ENCODE peak calls at places on chromosomes 2 and 18, in six cellular contexts. C is MM.1S; Q is psoas muscle; J is GM10248; L is CD8-positive, alpha-beta T cell; T is NB4. M is an unnamed sample.

GRCh38 chr2:46187112-46187618 is 110.0 kb upstream of the EPAS1 start:
- DNase-seq in L (no peak), J (peak; percentile 77), T (peak; percentile 84), Q (no peak), C (peak; percentile 91), M (no peak)

GRCh38 chr2:181165199-181165868 is 184.9 kb downstream of the UBE2E3 start:
- DNase-seq in Q (no peak), C (peak; percentile 80), T (no peak), J (no peak), L (no peak), M (no peak)

GRCh38 chr18:62198259-62198658 is 11.2 kb downstream of the RELCH start:
- DNase-seq in Q (no peak), L (no peak), J (no peak), C (no peak), T (no peak), M (no peak)

GRCh38 chr2:86832334-86833096 is 29.2 kb downstream of the CD8B start:
- DNase-seq in L (no peak), Q (no peak), J (no peak), T (no peak), C (no peak), M (no peak)

GRCh38 chr2:109350526-109350925 is 221.5 kb downstream of the SH3RF3 start:
- DNase-seq in J (no peak), T (no peak), L (no peak), C (no peak), Q (no peak), M (no peak)

GRCh38 chr2:234676109-234676858 is 179.4 kb upstream of the ARL4C start:
- DNase-seq in J (no peak), Q (no peak), T (no peak), C (no peak), L (no peak), M (no peak)

GRCh38 chr2:60992985-60993392 is 24.5 kb upstream of the PEX13 start:
- DNase-seq in J (peak; percentile 72), Q (no peak), L (no peak), T (peak; percentile 68), C (peak; percentile 94), M (peak; percentile 40)

GRCh38 chr2:177161741-177162440 is 50.7 kb upstream of the HNRNPA3 start:
- DNase-seq in L (no peak), Q (no peak), T (peak; percentile 45), C (peak; percentile 28), J (no peak), M (no peak)

GRCh38 chr18:77567202-77567601 is 317.6 kb downstream of the GALR1 start:
- DNase-seq in Q (no peak), L (no peak), C (no peak), T (no peak), J (no peak), M (no peak)

DNA sequence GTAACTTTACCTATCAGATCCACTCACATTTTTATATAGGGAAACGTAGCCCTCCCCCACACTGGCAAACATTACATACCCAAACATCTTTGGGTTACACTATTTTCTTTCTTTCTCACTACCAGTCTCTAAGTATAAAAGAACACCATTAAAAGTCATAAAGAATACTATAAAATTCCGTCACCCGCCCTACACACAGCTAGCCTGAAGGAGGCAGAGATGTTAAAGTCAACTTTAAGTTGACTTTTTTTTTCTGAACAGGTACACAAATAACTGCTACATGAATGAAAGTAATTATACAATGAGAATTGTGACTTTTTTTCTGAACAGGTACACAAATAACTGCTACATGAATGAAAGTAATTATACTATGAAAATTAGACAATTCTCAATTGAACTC is 628.3 kb downstream of the NUP35 start:
- DNase-seq in L (no peak), C (no peak), T (no peak), J (no peak), Q (no peak), M (no peak)
- TF ChIP-seq CTCF in L (no peak), C (no peak), T (no peak), J (no peak), Q (no peak), M (no peak)

GRCh38 chr2:176128172-176129012 is 1.1 kb upstream of the HOXD8 start:
- DNase-seq in T (peak; percentile 72), L (no peak), C (no peak), J (no peak), Q (no peak), M (no peak)
- TF ChIP-seq CTCF in T (no peak), L (no peak), C (no peak), J (no peak), Q (no peak), M (no peak)

GRCh38 chr2:82339805-82340204 is 2035.3 kb upstream of the LRRTM1 start:
- DNase-seq in Q (no peak), T (no peak), L (no peak), J (no peak), C (no peak), M (no peak)

GRCh38 chr2:82345910-82346309 is 2041.4 kb upstream of the LRRTM1 start:
- DNase-seq in T (no peak), C (no peak), L (no peak), Q (no peak), J (no peak), M (no peak)

GRCh38 chr2:82340578-82341053 is 2036.1 kb upstream of the LRRTM1 start:
- DNase-seq in L (no peak), Q (no peak), J (no peak), T (no peak), C (peak; percentile 54), M (no peak)

GRCh38 chr2:82342351-82342750 is 2037.8 kb upstream of the LRRTM1 start:
- DNase-seq in T (no peak), Q (no peak), L (no peak), J (no peak), C (no peak), M (no peak)

DNA sequence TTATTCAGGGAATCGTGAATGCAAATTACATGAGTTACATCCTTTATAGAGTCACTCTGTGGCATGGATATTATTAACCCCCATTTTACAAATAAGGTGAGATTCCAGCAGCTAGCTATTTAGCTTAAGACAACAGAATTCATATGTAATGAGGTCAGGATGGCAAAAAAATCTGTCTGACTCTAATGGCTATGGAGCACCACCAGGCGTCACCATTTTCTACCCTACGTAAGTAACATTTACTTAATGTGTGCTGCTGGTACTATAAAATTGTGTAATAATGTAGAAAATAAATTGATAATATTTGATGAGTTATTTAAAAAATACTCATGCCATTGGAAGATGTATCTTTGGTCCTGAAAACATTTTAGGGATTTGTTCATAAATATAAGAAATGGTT is 2040.1 kb upstream of the LRRTM1 start:
- DNase-seq in T (no peak), Q (no peak), L (no peak), C (no peak), J (no peak), M (no peak)
- TF ChIP-seq CTCF in T (no peak), Q (no peak), L (no peak), C (no peak), J (no peak), M (no peak)

GRCh38 chr2:159286709-159287441 is 372 bp upstream of the WDSUB1 start:
- DNase-seq in Q (peak; percentile 99), T (peak; percentile 97), J (peak; percentile 99), C (peak; percentile 99), L (peak; percentile 97), M (peak; percentile 92)
- TF ChIP-seq CTCF in Q (no peak), T (no peak), J (no peak), C (no peak), L (no peak), M (no peak)

GRCh38 chr2:155223781-155224406 is 525.4 kb downstream of the KCNJ3 start:
- DNase-seq in L (no peak), C (peak; percentile 52), Q (no peak), J (peak; percentile 9), T (peak; percentile 19), M (no peak)
- TF ChIP-seq CTCF in L (no peak), C (peak; percentile 54), Q (peak; percentile 13), J (peak; percentile 46), T (no peak), M (no peak)

DNA sequence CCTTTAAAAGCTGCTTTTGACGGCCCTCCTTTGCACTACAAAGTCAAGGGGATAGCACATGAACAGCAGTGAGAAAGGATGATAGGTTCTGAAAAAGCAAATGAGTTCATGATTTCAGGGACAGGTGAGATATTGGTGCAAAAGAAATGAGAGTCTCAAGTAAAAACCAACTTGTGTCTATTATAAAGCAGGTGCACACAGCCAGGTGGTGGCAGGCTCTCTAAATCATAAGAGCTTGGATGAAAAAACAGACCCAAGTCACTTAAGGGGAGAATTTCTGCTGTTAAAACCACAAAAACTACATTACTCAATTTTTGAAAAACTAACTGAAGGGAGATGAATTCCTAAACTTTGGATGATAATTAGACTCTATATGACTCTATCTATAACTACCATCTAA is 201.5 kb downstream of the SP3 start:
- DNase-seq in Q (no peak), J (no peak), T (no peak), C (no peak), L (no peak), M (no peak)
- TF ChIP-seq CTCF in Q (no peak), J (no peak), T (no peak), C (no peak), L (no peak), M (no peak)

DNA sequence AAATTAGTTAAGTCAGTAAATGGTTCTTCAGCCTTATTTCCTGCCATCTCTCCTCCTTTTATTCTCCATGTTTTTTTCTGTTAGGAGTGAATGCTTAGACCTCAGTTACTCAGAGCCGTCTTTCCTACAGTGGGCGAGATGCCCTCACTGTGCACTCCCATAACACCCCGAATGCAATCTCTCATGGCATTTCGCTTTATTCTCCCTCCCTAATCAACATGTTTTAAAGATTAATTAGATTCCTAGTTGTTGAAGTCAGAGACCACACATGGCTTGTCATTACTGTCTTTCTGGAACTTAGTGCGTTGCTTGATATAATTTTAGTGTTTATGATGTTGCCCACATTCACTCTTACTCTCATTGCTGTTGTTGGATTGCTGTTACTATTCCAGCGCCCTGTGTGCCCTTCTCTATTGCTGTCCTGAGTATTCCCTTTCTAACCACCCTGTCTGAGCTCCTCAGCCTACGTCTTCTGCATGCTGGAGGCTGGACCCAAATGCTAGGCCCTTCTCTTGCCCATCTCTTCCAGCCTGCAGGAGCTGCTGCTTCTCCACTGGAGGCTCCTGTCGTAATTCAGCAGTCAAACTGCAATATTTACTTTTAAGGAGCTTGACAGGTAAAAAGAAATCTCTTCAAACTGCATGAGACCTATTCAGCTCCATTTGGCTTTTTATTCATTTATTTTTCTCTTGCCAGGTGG is 99.3 kb downstream of the MAP2 start:
- DNase-seq in C (no peak), Q (no peak), T (no peak), J (no peak), L (no peak), M (no peak)
- TF ChIP-seq CTCF in C (no peak), Q (no peak), T (no peak), J (no peak), L (no peak), M (no peak)